ENCODE peak calls at places on chromosomes 16 and 17, in five cellular contexts. One of them, this sample, is unnamed.

GRCh38 chr16:16867994-16868393 is 489.1 kb downstream of the NPIPA7 start:
- DNase-seq in AG10803: no peak
- DNase-seq in CD4-positive, alpha-beta T cell: no peak
- DNase-seq in spleen: no peak
- DNase-seq in retinal pigment epithelial cell: no peak
- DNase-seq in this sample: no peak

GRCh38 chr17:58375811-58376210 is 23.8 kb upstream of the SUPT4H1 start:
- DNase-seq in AG10803: no peak
- DNase-seq in retinal pigment epithelial cell: no peak
- DNase-seq in spleen: no peak
- DNase-seq in CD4-positive, alpha-beta T cell: no peak
- DNase-seq in this sample: no peak

GRCh38 chr17:57911834-57912673 is 43.2 kb downstream of the CUEDC1 start:
- DNase-seq in CD4-positive, alpha-beta T cell: no peak
- DNase-seq in spleen: no peak
- DNase-seq in retinal pigment epithelial cell: peak
- DNase-seq in AG10803: peak
- DNase-seq in this sample: no peak

GRCh38 chr17:40026816-40027613 is 11.8 kb downstream of the CSF3 start:
- DNase-seq in spleen: peak
- DNase-seq in CD4-positive, alpha-beta T cell: peak
- DNase-seq in AG10803: peak
- DNase-seq in retinal pigment epithelial cell: no peak
- DNase-seq in this sample: peak

GRCh38 chr16:12917653-12918052 is 16.3 kb downstream of the SHISA9 start:
- DNase-seq in AG10803: peak
- DNase-seq in retinal pigment epithelial cell: no peak
- DNase-seq in CD4-positive, alpha-beta T cell: no peak
- DNase-seq in spleen: no peak
- DNase-seq in this sample: no peak

GRCh38 chr16:70715113-70715711 is 29.4 kb upstream of the MTSS2 start:
- DNase-seq in spleen: no peak
- DNase-seq in CD4-positive, alpha-beta T cell: no peak
- DNase-seq in AG10803: peak
- DNase-seq in retinal pigment epithelial cell: peak
- DNase-seq in this sample: no peak

GRCh38 chr16:73095885-73096341 is 48.0 kb upstream of the ZFHX3 start:
- DNase-seq in CD4-positive, alpha-beta T cell: no peak
- DNase-seq in spleen: no peak
- DNase-seq in retinal pigment epithelial cell: no peak
- DNase-seq in AG10803: no peak
- DNase-seq in this sample: no peak

GRCh38 chr16:78269251-78269650 is 169.8 kb downstream of the WWOX start:
- DNase-seq in spleen: no peak
- DNase-seq in CD4-positive, alpha-beta T cell: no peak
- DNase-seq in retinal pigment epithelial cell: no peak
- DNase-seq in AG10803: no peak
- DNase-seq in this sample: no peak

GRCh38 chr16:19555938-19556778 is 655 bp downstream of the VPS35L start:
- DNase-seq in CD4-positive, alpha-beta T cell: no peak
- DNase-seq in spleen: no peak
- DNase-seq in AG10803: peak
- DNase-seq in retinal pigment epithelial cell: no peak
- DNase-seq in this sample: peak

GRCh38 chr17:76246080-76247066 is 6.1 kb upstream of the RNF157 start:
- DNase-seq in AG10803: peak
- DNase-seq in retinal pigment epithelial cell: no peak
- DNase-seq in spleen: no peak
- DNase-seq in CD4-positive, alpha-beta T cell: no peak
- DNase-seq in this sample: no peak

GRCh38 chr17:71409712-71410111 is 711.1 kb upstream of the SOX9 start:
- DNase-seq in spleen: no peak
- DNase-seq in AG10803: peak
- DNase-seq in retinal pigment epithelial cell: no peak
- DNase-seq in CD4-positive, alpha-beta T cell: no peak
- DNase-seq in this sample: no peak

GRCh38 chr16:78113258-78113657 is 13.8 kb downstream of the WWOX start:
- DNase-seq in AG10803: no peak
- DNase-seq in spleen: no peak
- DNase-seq in CD4-positive, alpha-beta T cell: no peak
- DNase-seq in retinal pigment epithelial cell: no peak
- DNase-seq in this sample: no peak

GRCh38 chr17:58556833-58557250 is 42.4 kb upstream of the MTMR4 start:
- DNase-seq in spleen: no peak
- DNase-seq in AG10803: no peak
- DNase-seq in CD4-positive, alpha-beta T cell: no peak
- DNase-seq in retinal pigment epithelial cell: no peak
- DNase-seq in this sample: no peak

GRCh38 chr17:46789610-46790009 is 28.9 kb downstream of the WNT3 start:
- DNase-seq in spleen: no peak
- DNase-seq in CD4-positive, alpha-beta T cell: no peak
- DNase-seq in AG10803: no peak
- DNase-seq in retinal pigment epithelial cell: no peak
- DNase-seq in this sample: no peak

GRCh38 chr17:19304209-19304608 is 58.3 kb downstream of the B9D1 start:
- DNase-seq in spleen: peak
- DNase-seq in AG10803: peak
- DNase-seq in retinal pigment epithelial cell: no peak
- DNase-seq in CD4-positive, alpha-beta T cell: no peak
- DNase-seq in this sample: no peak

GRCh38 chr17:28327031-28327607 is 8.1 kb downstream of the TMEM97 start:
- DNase-seq in spleen: no peak
- DNase-seq in CD4-positive, alpha-beta T cell: no peak
- DNase-seq in AG10803: no peak
- DNase-seq in retinal pigment epithelial cell: no peak
- DNase-seq in this sample: no peak

GRCh38 chr17:6269474-6269873 is 165.4 kb downstream of the AIPL1 start:
- DNase-seq in AG10803: peak
- DNase-seq in spleen: no peak
- DNase-seq in retinal pigment epithelial cell: peak
- DNase-seq in CD4-positive, alpha-beta T cell: no peak
- DNase-seq in this sample: peak

GRCh38 chr17:67441052-67441738 is 64.1 kb downstream of the PITPNC1 start:
- DNase-seq in retinal pigment epithelial cell: peak
- DNase-seq in AG10803: peak
- DNase-seq in CD4-positive, alpha-beta T cell: peak
- DNase-seq in spleen: no peak
- DNase-seq in this sample: no peak

GRCh38 chr17:39485555-39485954 is 24.3 kb downstream of the CDK12 start:
- DNase-seq in CD4-positive, alpha-beta T cell: no peak
- DNase-seq in retinal pigment epithelial cell: peak
- DNase-seq in spleen: no peak
- DNase-seq in AG10803: peak
- DNase-seq in this sample: no peak

GRCh38 chr17:81335388-81336157 is 40.5 kb upstream of the SLC38A10 start:
- DNase-seq in CD4-positive, alpha-beta T cell: no peak
- DNase-seq in retinal pigment epithelial cell: no peak
- DNase-seq in spleen: peak
- DNase-seq in AG10803: no peak
- DNase-seq in this sample: no peak

DNA sequence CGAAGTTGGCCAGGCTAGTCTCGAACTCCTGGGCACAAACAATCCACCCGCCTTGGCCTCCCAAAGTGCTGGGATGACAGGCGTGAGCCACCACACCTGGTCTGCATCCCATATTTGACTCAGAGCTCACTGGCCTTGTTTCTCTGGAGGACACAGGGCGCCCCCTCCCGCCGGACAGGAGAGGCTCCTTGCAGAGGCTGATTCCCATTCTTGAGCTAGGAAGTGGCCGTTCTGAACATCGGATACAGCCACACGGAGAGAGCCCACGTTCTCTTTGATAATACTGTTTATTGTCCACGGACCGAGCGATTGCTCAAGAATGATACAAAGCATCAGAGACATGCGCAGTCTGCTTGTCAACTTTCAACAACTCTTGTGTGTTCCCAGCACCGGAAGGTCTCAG is 12.1 kb upstream of the USP36 start:
- DNase-seq in retinal pigment epithelial cell: no peak
- DNase-seq in spleen: no peak
- DNase-seq in AG10803: no peak
- DNase-seq in CD4-positive, alpha-beta T cell: no peak
- DNase-seq in this sample: no peak
- TF ChIP-seq CTCF in retinal pigment epithelial cell: peak
- TF ChIP-seq CTCF in spleen: no peak
- TF ChIP-seq CTCF in AG10803: no peak
- TF ChIP-seq CTCF in CD4-positive, alpha-beta T cell: no peak
- TF ChIP-seq CTCF in this sample: no peak

GRCh38 chr17:8788998-8789397 is 10.2 kb downstream of the MFSD6L start:
- DNase-seq in AG10803: no peak
- DNase-seq in CD4-positive, alpha-beta T cell: no peak
- DNase-seq in retinal pigment epithelial cell: no peak
- DNase-seq in spleen: no peak
- DNase-seq in this sample: no peak
- TF ChIP-seq CTCF in AG10803: no peak
- TF ChIP-seq CTCF in CD4-positive, alpha-beta T cell: no peak
- TF ChIP-seq CTCF in retinal pigment epithelial cell: no peak
- TF ChIP-seq CTCF in spleen: no peak
- TF ChIP-seq CTCF in this sample: no peak

GRCh38 chr16:27462200-27462845 is 60.3 kb downstream of the IL21R start:
- DNase-seq in spleen: peak
- DNase-seq in AG10803: no peak
- DNase-seq in retinal pigment epithelial cell: no peak
- DNase-seq in CD4-positive, alpha-beta T cell: no peak
- DNase-seq in this sample: no peak
- TF ChIP-seq CTCF in spleen: no peak
- TF ChIP-seq CTCF in AG10803: no peak
- TF ChIP-seq CTCF in retinal pigment epithelial cell: no peak
- TF ChIP-seq CTCF in CD4-positive, alpha-beta T cell: no peak
- TF ChIP-seq CTCF in this sample: no peak

GRCh38 chr17:22695228-22695619 is 1002.9 kb downstream of the KCNJ18 start:
- DNase-seq in retinal pigment epithelial cell: no peak
- DNase-seq in spleen: no peak
- DNase-seq in CD4-positive, alpha-beta T cell: no peak
- DNase-seq in AG10803: no peak
- DNase-seq in this sample: no peak
- TF ChIP-seq CTCF in retinal pigment epithelial cell: no peak
- TF ChIP-seq CTCF in spleen: no peak
- TF ChIP-seq CTCF in CD4-positive, alpha-beta T cell: no peak
- TF ChIP-seq CTCF in AG10803: no peak
- TF ChIP-seq CTCF in this sample: no peak

DNA sequence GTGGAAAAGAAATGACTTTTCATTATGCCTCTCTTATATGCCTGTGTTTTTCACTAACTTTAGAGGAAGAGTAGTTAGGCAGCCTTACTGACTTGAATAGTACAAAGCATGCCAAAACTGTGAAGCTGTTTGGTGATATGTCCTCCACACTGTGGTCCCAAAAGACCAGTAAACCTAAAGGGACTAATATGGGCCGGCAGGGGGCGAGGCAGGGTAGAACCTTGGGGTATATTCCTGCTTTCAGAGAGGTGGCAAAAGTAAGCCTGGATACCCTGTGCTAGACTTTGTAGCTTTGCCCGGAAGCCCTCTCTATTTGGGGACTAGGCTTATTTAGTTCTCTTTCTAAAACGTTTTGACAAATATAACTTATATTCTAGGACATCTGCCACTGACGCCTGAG is 36.5 kb upstream of the VWA3A start:
- DNase-seq in AG10803: no peak
- DNase-seq in CD4-positive, alpha-beta T cell: no peak
- DNase-seq in retinal pigment epithelial cell: no peak
- DNase-seq in spleen: no peak
- DNase-seq in this sample: no peak
- TF ChIP-seq CTCF in AG10803: no peak
- TF ChIP-seq CTCF in CD4-positive, alpha-beta T cell: no peak
- TF ChIP-seq CTCF in retinal pigment epithelial cell: peak
- TF ChIP-seq CTCF in spleen: no peak
- TF ChIP-seq CTCF in this sample: peak

GRCh38 chr16:86726340-86726739 is 148.0 kb downstream of the FOXL1 start:
- DNase-seq in CD4-positive, alpha-beta T cell: no peak
- DNase-seq in retinal pigment epithelial cell: no peak
- DNase-seq in AG10803: no peak
- DNase-seq in spleen: peak
- DNase-seq in this sample: no peak

GRCh38 chr16:86725401-86725800 is 147.1 kb downstream of the FOXL1 start:
- DNase-seq in spleen: peak
- DNase-seq in CD4-positive, alpha-beta T cell: no peak
- DNase-seq in retinal pigment epithelial cell: no peak
- DNase-seq in AG10803: peak
- DNase-seq in this sample: no peak

GRCh38 chr16:86727131-86727530 is 148.8 kb downstream of the FOXL1 start:
- DNase-seq in AG10803: no peak
- DNase-seq in spleen: no peak
- DNase-seq in retinal pigment epithelial cell: no peak
- DNase-seq in CD4-positive, alpha-beta T cell: no peak
- DNase-seq in this sample: no peak

GRCh38 chr16:86722970-86723369 is 144.6 kb downstream of the FOXL1 start:
- DNase-seq in spleen: no peak
- DNase-seq in AG10803: peak
- DNase-seq in retinal pigment epithelial cell: no peak
- DNase-seq in CD4-positive, alpha-beta T cell: no peak
- DNase-seq in this sample: no peak

GRCh38 chr16:86723699-86724098 is 145.3 kb downstream of the FOXL1 start:
- DNase-seq in CD4-positive, alpha-beta T cell: no peak
- DNase-seq in AG10803: no peak
- DNase-seq in spleen: no peak
- DNase-seq in retinal pigment epithelial cell: no peak
- DNase-seq in this sample: no peak
- TF ChIP-seq CTCF in CD4-positive, alpha-beta T cell: no peak
- TF ChIP-seq CTCF in AG10803: no peak
- TF ChIP-seq CTCF in spleen: no peak
- TF ChIP-seq CTCF in retinal pigment epithelial cell: no peak
- TF ChIP-seq CTCF in this sample: no peak

GRCh38 chr17:82933911-82934310 is 94.1 kb upstream of the ZNF750 start:
- DNase-seq in CD4-positive, alpha-beta T cell: no peak
- DNase-seq in retinal pigment epithelial cell: no peak
- DNase-seq in spleen: peak
- DNase-seq in AG10803: no peak
- DNase-seq in this sample: no peak
- TF ChIP-seq CTCF in CD4-positive, alpha-beta T cell: no peak
- TF ChIP-seq CTCF in retinal pigment epithelial cell: peak
- TF ChIP-seq CTCF in spleen: no peak
- TF ChIP-seq CTCF in AG10803: no peak
- TF ChIP-seq CTCF in this sample: no peak

GRCh38 chr16:4574919-4575705 is 19.0 kb downstream of the C16orf96 start:
- DNase-seq in spleen: no peak
- DNase-seq in retinal pigment epithelial cell: no peak
- DNase-seq in CD4-positive, alpha-beta T cell: no peak
- DNase-seq in AG10803: no peak
- DNase-seq in this sample: no peak
- TF ChIP-seq CTCF in spleen: no peak
- TF ChIP-seq CTCF in retinal pigment epithelial cell: no peak
- TF ChIP-seq CTCF in CD4-positive, alpha-beta T cell: no peak
- TF ChIP-seq CTCF in AG10803: no peak
- TF ChIP-seq CTCF in this sample: no peak

This sample was measured in neural crest cell.